ENCODE peak calls at places on chromosomes 6 and 20, in ten cellular contexts. I is HCEC 1CT; E is epithelial cell of esophagus; B is pancreas; Z is ovary; Y is mucosa of gallbladder; K is CD4-positive, alpha-beta memory T cell; W is NCI-H1092 treated with DMSO at 0.1 percent for 48 hours; M is activated T-cell treated with anti-CD3 and anti-CD28 coated beads, Interleukin-2, amount 50 U/mL, for 1 hour; H is AG20443. T is an unnamed sample.

GRCh38 chr6:113909224-113909856 is 52.2 kb downstream of the MARCKS start:
- DNase-seq in Z (no peak), K (peak), W (peak), E (peak), B (no peak), I (peak), M (no peak), H (peak), Y (no peak), T (no peak)

GRCh38 chr20:32574296-32575226 is 10.6 kb downstream of the NOL4L start:
- DNase-seq in Y (peak), I (peak), Z (no peak), K (no peak), M (peak), W (no peak), B (no peak), E (peak), H (peak), T (peak)

GRCh38 chr20:63977392-63978276 is 1.8 kb downstream of the SAMD10 start:
- DNase-seq in E (peak), K (no peak), I (peak), W (no peak), H (peak), B (peak), Y (no peak), Z (no peak), M (peak), T (peak)

GRCh38 chr6:108568101-108568500 is 7.4 kb downstream of the FOXO3 start:
- DNase-seq in M (no peak), B (no peak), W (no peak), Y (no peak), I (no peak), H (no peak), Z (no peak), K (no peak), E (no peak), T (no peak)

GRCh38 chr6:17808609-17809008 is 101.9 kb upstream of the NUP153 start:
- DNase-seq in Y (no peak), I (no peak), E (no peak), W (no peak), Z (no peak), H (no peak), K (no peak), M (no peak), B (no peak), T (no peak)

GRCh38 chr20:23228912-23229311 is 121.7 kb upstream of the NXT1 start:
- DNase-seq in I (peak), M (no peak), W (no peak), Z (no peak), B (no peak), E (no peak), K (no peak), Y (peak), H (peak), T (no peak)

GRCh38 chr6:167093922-167094432 is 28.9 kb upstream of the CCR6 start:
- DNase-seq in Z (no peak), B (no peak), Y (no peak), E (no peak), I (no peak), H (no peak), W (no peak), K (peak), M (peak), T (peak)

GRCh38 chr6:47245745-47246371 is 63.8 kb downstream of the TNFRSF21 start:
- DNase-seq in K (no peak), W (no peak), Z (no peak), E (peak), Y (no peak), M (no peak), B (no peak), I (no peak), H (no peak), T (no peak)

GRCh38 chr6:89009624-89010059 is 46.2 kb upstream of the RNGTT start:
- DNase-seq in E (no peak), K (no peak), M (no peak), Z (no peak), W (no peak), I (no peak), B (no peak), H (no peak), Y (no peak), T (no peak)

GRCh38 chr6:115221185-115221584 is 839.5 kb downstream of the FRK start:
- DNase-seq in H (no peak), B (no peak), I (no peak), Y (no peak), M (no peak), Z (no peak), W (no peak), E (no peak), K (no peak), T (no peak)

GRCh38 chr6:132401941-132402275 is 633 bp upstream of the MOXD1 start:
- DNase-seq in E (no peak), Z (no peak), W (no peak), K (no peak), H (no peak), I (no peak), Y (no peak), B (no peak), M (no peak), T (no peak)

GRCh38 chr6:129717287-129717686 is 7.3 kb upstream of the ARHGAP18 start:
- DNase-seq in W (no peak), K (no peak), H (peak), M (no peak), B (no peak), Y (no peak), I (peak), Z (no peak), E (peak), T (no peak)

GRCh38 chr6:36752886-36753506 is 55.4 kb downstream of the RAB44 start:
- DNase-seq in K (no peak), E (no peak), Z (no peak), I (no peak), W (no peak), Y (no peak), M (no peak), B (no peak), H (no peak), T (no peak)

GRCh38 chr20:12056836-12057235 is 139.1 kb downstream of the BTBD3 start:
- DNase-seq in Y (no peak), H (no peak), Z (no peak), E (no peak), M (no peak), I (no peak), K (no peak), B (no peak), W (no peak), T (no peak)

GRCh38 chr6:85429346-85429745 is 20.5 kb upstream of the NT5E start:
- DNase-seq in Z (no peak), K (no peak), E (no peak), W (no peak), B (no peak), H (no peak), Y (no peak), I (peak), M (no peak), T (no peak)

GRCh38 chr20:4040283-4041179 is 25.2 kb upstream of the RNF24 start:
- DNase-seq in Y (peak), H (no peak), B (no peak), Z (no peak), W (no peak), K (no peak), I (no peak), M (no peak), E (no peak), T (no peak)

GRCh38 chr6:148548065-148548748 is 198.6 kb upstream of the UST start:
- DNase-seq in H (peak), Z (no peak), E (no peak), M (no peak), Y (no peak), W (no peak), I (no peak), B (peak), K (no peak), T (no peak)

GRCh38 chr6:52416629-52417151 is 3.5 kb upstream of the EFHC1 start:
- DNase-seq in W (peak), Y (peak), B (no peak), E (peak), I (peak), M (no peak), H (peak), K (peak), Z (no peak), T (no peak)

GRCh38 chr6:7468382-7469081 is 72.9 kb upstream of the DSP start:
- DNase-seq in W (no peak), H (peak), Z (peak), I (no peak), B (no peak), M (no peak), Y (no peak), E (peak), K (no peak), T (no peak)

GRCh38 chr20:8780926-8781325 is 288.0 kb upstream of the PLCB4 start:
- DNase-seq in K (no peak), M (no peak), B (no peak), H (no peak), W (peak), Y (no peak), Z (no peak), E (no peak), I (no peak), T (no peak)

GRCh38 chr6:168193816-168194701 is 115.0 kb upstream of the FRMD1 start:
- DNase-seq in W (no peak), Y (no peak), K (no peak), B (no peak), Z (no peak), M (no peak), H (no peak), E (no peak), I (no peak), T (no peak)

GRCh38 chr6:26556263-26557070 is 18.3 kb downstream of the HMGN4 start:
- DNase-seq in H (peak), Z (peak), Y (no peak), M (no peak), I (peak), B (no peak), K (peak), W (peak), E (peak), T (peak)

GRCh38 chr20:50727792-50728485 is 3.4 kb upstream of the PARD6B start:
- DNase-seq in Y (peak), Z (no peak), M (no peak), K (no peak), E (no peak), B (no peak), H (no peak), I (no peak), W (no peak), T (peak)

GRCh38 chr6:3214898-3215297 is 12.6 kb downstream of the TUBB2B start:
- DNase-seq in H (no peak), W (no peak), Y (no peak), E (no peak), K (no peak), M (no peak), Z (no peak), I (no peak), B (no peak), T (no peak)

GRCh38 chr6:9085054-9085746 is 649.9 kb upstream of the SLC35B3 start:
- DNase-seq in B (no peak), K (no peak), W (no peak), I (no peak), M (no peak), Z (no peak), Y (no peak), H (no peak), E (no peak), T (no peak)

GRCh38 chr6:119183457-119183856 is 105.0 kb upstream of the FAM184A start:
- DNase-seq in H (no peak), I (no peak), Z (no peak), W (no peak), Y (no peak), E (no peak), K (no peak), B (no peak), M (no peak), T (no peak)

GRCh38 chr6:74638467-74638866 is 567.4 kb downstream of the COL12A1 start:
- DNase-seq in K (no peak), E (no peak), Z (no peak), W (no peak), Y (no peak), I (peak), B (no peak), H (peak), M (no peak), T (no peak)

GRCh38 chr20:19849341-19850189 is 91.5 kb downstream of the RIN2 start:
- DNase-seq in I (no peak), E (no peak), K (no peak), Z (no peak), H (peak), Y (no peak), B (no peak), M (no peak), W (no peak), T (no peak)

GRCh38 chr20:766906-767305 is 1.4 kb downstream of the SLC52A3 start:
- DNase-seq in Z (no peak), B (no peak), I (no peak), E (no peak), K (no peak), W (no peak), M (no peak), Y (no peak), H (no peak), T (no peak)

GRCh38 chr6:150004783-150005717 is 20.3 kb downstream of the RAET1L start:
- DNase-seq in I (peak), E (peak), W (peak), Z (peak), K (peak), H (peak), B (peak), M (peak), Y (peak), T (peak)

GRCh38 chr6:84166395-84166794 is 61.0 kb downstream of the CEP162 start:
- DNase-seq in W (peak), K (no peak), I (no peak), H (no peak), Z (no peak), E (no peak), B (no peak), M (no peak), Y (no peak), T (no peak)

GRCh38 chr20:57562541-57563465 is 1.9 kb downstream of the PCK1 start:
- DNase-seq in E (no peak), I (no peak), W (no peak), H (no peak), Y (no peak), B (no peak), K (no peak), Z (no peak), M (no peak), T (no peak)

GRCh38 chr6:14417377-14417776 is 299.8 kb downstream of the CD83 start:
- DNase-seq in B (no peak), M (no peak), K (no peak), W (no peak), I (no peak), Z (no peak), E (peak), H (no peak), Y (no peak), T (no peak)

GRCh38 chr20:17179840-17180239 is 47.0 kb upstream of the PCSK2 start:
- DNase-seq in M (no peak), K (no peak), B (no peak), H (no peak), W (no peak), Y (no peak), I (no peak), Z (no peak), E (no peak), T (no peak)

GRCh38 chr6:74050921-74051320 is 354.9 kb downstream of the CD109 start:
- DNase-seq in M (no peak), B (no peak), H (no peak), E (no peak), W (no peak), K (no peak), Z (no peak), I (no peak), Y (no peak), T (no peak)

GRCh38 chr6:110944681-110945151 is 13.8 kb upstream of the GTF3C6 start:
- DNase-seq in Y (no peak), K (no peak), M (no peak), B (no peak), I (peak), Z (no peak), E (peak), H (peak), W (no peak), T (peak)

GRCh38 chr6:2793491-2794151 is 28.4 kb downstream of the WRNIP1 start:
- DNase-seq in B (no peak), H (no peak), M (no peak), K (no peak), Y (no peak), Z (no peak), I (no peak), E (peak), W (no peak), T (no peak)